ENCODE peak calls at places on chromosomes 7 and 10, in ten cellular contexts. A is RPMI7951; J is foreskin melanocyte; N is T-helper 22 cell; G is OCI-LY7; V is activated CD4-positive, alpha-beta T cell treated with anti-CD3 and anti-CD28 coated beads for 24 hours; S is astrocyte of the spinal cord; H is activated CD8-positive, alpha-beta memory T cell treated with anti-CD3 and anti-CD28 coated beads, Interleukin-2, amount 50 U/mL, for 48 hours; Y is HTR-8/SVneo; L is HFF-Myc. B is an unnamed sample.

GRCh38 chr7:104933022-104933421 is 81.0 kb upstream of the KMT2E start:
- DNase-seq in A (no peak), J (no peak), N (no peak), G (no peak), V (no peak), S (no peak), H (no peak), Y (no peak), L (no peak), B (no peak)

GRCh38 chr7:1979591-1980560 is 252.9 kb downstream of the MAD1L1 start:
- DNase-seq in A (no peak), J (no peak), N (no peak), G (peak), V (no peak), S (no peak), H (no peak), Y (no peak), L (no peak), B (no peak)

GRCh38 chr7:44762726-44763522 is 14.3 kb downstream of the ZMIZ2 start:
- DNase-seq in A (no peak), J (no peak), N (no peak), G (no peak), V (no peak), S (no peak), H (no peak), Y (no peak), L (no peak), B (no peak)

GRCh38 chr7:4742051-4742573 is 33.3 kb upstream of the AP5Z1 start:
- DNase-seq in A (no peak), J (no peak), N (no peak), G (no peak), V (no peak), S (no peak), H (no peak), Y (no peak), L (no peak), B (no peak)

GRCh38 chr7:7764515-7765138 is 46.2 kb upstream of the RPA3 start:
- DNase-seq in A (no peak), J (no peak), N (no peak), G (no peak), V (no peak), S (no peak), H (no peak), Y (no peak), L (no peak), B (no peak)

GRCh38 chr10:24463683-24464426 is 254.9 kb downstream of the KIAA1217 start:
- DNase-seq in A (peak), J (no peak), N (no peak), G (no peak), V (no peak), S (peak), H (no peak), Y (peak), L (no peak), B (no peak)

GRCh38 chr10:128568491-128568890 is 442.3 kb upstream of the MKI67 start:
- DNase-seq in A (no peak), J (no peak), N (no peak), G (no peak), V (no peak), S (no peak), H (no peak), Y (no peak), L (no peak), B (no peak)

GRCh38 chr10:5960070-5960972 is 17.0 kb downstream of the IL15RA start:
- DNase-seq in A (peak), J (no peak), N (no peak), G (no peak), V (no peak), S (peak), H (no peak), Y (peak), L (no peak), B (no peak)

GRCh38 chr7:28533731-28534531 is 121.6 kb downstream of the CREB5 start:
- DNase-seq in A (peak), J (peak), N (no peak), G (no peak), V (no peak), S (peak), H (no peak), Y (no peak), L (no peak), B (no peak)

GRCh38 chr10:79045566-79046175 is 23.1 kb upstream of the ZMIZ1 start:
- DNase-seq in A (no peak), J (no peak), N (no peak), G (no peak), V (no peak), S (no peak), H (no peak), Y (no peak), L (no peak), B (no peak)

GRCh38 chr7:99326408-99326782 is 697 bp downstream of the ARPC1A start:
- DNase-seq in A (no peak), J (no peak), N (no peak), G (peak), V (no peak), S (no peak), H (no peak), Y (no peak), L (no peak), B (no peak)

GRCh38 chr10:110460111-110460809 is 37.4 kb upstream of the DUSP5 start:
- DNase-seq in A (peak), J (no peak), N (no peak), G (peak), V (no peak), S (peak), H (peak), Y (peak), L (no peak), B (no peak)

GRCh38 chr7:471191-471865 is 48.3 kb downstream of the PDGFA start:
- DNase-seq in A (no peak), J (no peak), N (no peak), G (no peak), V (no peak), S (no peak), H (no peak), Y (no peak), L (no peak), B (no peak)

GRCh38 chr10:129854796-129855705 is 109.0 kb downstream of the EBF3 start:
- DNase-seq in A (no peak), J (no peak), N (no peak), G (no peak), V (no peak), S (no peak), H (no peak), Y (no peak), L (no peak), B (no peak)

GRCh38 chr7:68691261-68692216 is 906.7 kb upstream of the AUTS2 start:
- DNase-seq in A (peak), J (peak), N (no peak), G (no peak), V (no peak), S (peak), H (no peak), Y (peak), L (no peak), B (no peak)

GRCh38 chr10:113175756-113176651 is 226.0 kb downstream of the TCF7L2 start:
- DNase-seq in A (no peak), J (no peak), N (no peak), G (no peak), V (no peak), S (no peak), H (no peak), Y (no peak), L (no peak), B (no peak)

GRCh38 chr7:18212788-18213187 is 185.1 kb upstream of the PRPS1L1 start:
- DNase-seq in A (peak), J (no peak), N (no peak), G (no peak), V (no peak), S (peak), H (no peak), Y (no peak), L (peak), B (no peak)

GRCh38 chr7:11786186-11786585 is 45.8 kb downstream of the THSD7A start:
- DNase-seq in A (no peak), J (no peak), N (no peak), G (no peak), V (no peak), S (peak), H (no peak), Y (no peak), L (no peak), B (no peak)

GRCh38 chr7:144384555-144385245 is 18.8 kb downstream of the NOBOX start:
- DNase-seq in A (peak), J (no peak), N (no peak), G (no peak), V (peak), S (peak), H (no peak), Y (no peak), L (no peak), B (peak)

GRCh38 chr10:110843031-110843430 is 28.7 kb upstream of the PDCD4 start:
- DNase-seq in A (no peak), J (no peak), N (peak), G (peak), V (no peak), S (no peak), H (no peak), Y (no peak), L (no peak), B (no peak)

GRCh38 chr7:93108003-93108402 is 9.8 kb downstream of the SAMD9 start:
- DNase-seq in A (no peak), J (no peak), N (no peak), G (no peak), V (no peak), S (no peak), H (no peak), Y (no peak), L (no peak), B (no peak)

GRCh38 chr7:101085000-101085948 is at the start of gene TRIM56:
- DNase-seq in A (peak), J (peak), N (peak), G (peak), V (peak), S (peak), H (peak), Y (peak), L (no peak), B (peak)